ENCODE peak calls at places on chromosomes 12 and 14, in seven cellular contexts. A is testis, J is lower leg skin, Q is mucosa of descending colon, L is RWPE2, Z is tibial nerve, B is A549. C is an unnamed sample.

GRCh38 chr14:24150061-24150460 is 2.8 kb downstream of the RNF31 start:
- DNase-seq in A (no peak), J (no peak), Q (no peak), L (no peak), Z (no peak), B (no peak), C (no peak)

GRCh38 chr14:39988939-39989338 is 556.7 kb upstream of the FBXO33 start:
- DNase-seq in A (no peak), J (no peak), Q (no peak), L (no peak), Z (no peak), B (peak), C (no peak)

GRCh38 chr14:20381341-20381740 is 32.0 kb downstream of the TEP1 start:
- DNase-seq in A (no peak), J (no peak), Q (no peak), L (no peak), Z (no peak), B (no peak), C (no peak)

GRCh38 chr12:45966486-45966885 is 23.9 kb downstream of the SCAF11 start:
- DNase-seq in A (no peak), J (no peak), Q (no peak), L (no peak), Z (no peak), B (peak), C (peak)

GRCh38 chr12:98770230-98770629 is 125.1 kb downstream of the APAF1 start:
- DNase-seq in A (no peak), J (no peak), Q (no peak), L (no peak), Z (no peak), B (no peak), C (no peak)

GRCh38 chr12:34402228-34402898 is 380.1 kb downstream of the ALG10 start:
- DNase-seq in A (peak), J (peak), Q (peak), L (peak), Z (peak), B (no peak), C (no peak)

GRCh38 chr14:92510972-92511371 is 2.6 kb upstream of the RIN3 start:
- DNase-seq in A (no peak), J (no peak), Q (no peak), L (peak), Z (no peak), B (peak), C (no peak)

GRCh38 chr12:111411187-111411764 is 5.6 kb downstream of the SH2B3 start:
- DNase-seq in A (no peak), J (no peak), Q (no peak), L (no peak), Z (no peak), B (no peak), C (no peak)

GRCh38 chr12:12845794-12846243 is 32.7 kb downstream of the DDX47 start:
- DNase-seq in A (no peak), J (peak), Q (no peak), L (no peak), Z (no peak), B (no peak), C (no peak)

GRCh38 chr14:53032161-53032803 is 81.4 kb upstream of the FERMT2 start:
- DNase-seq in A (peak), J (no peak), Q (no peak), L (no peak), Z (no peak), B (peak), C (peak)

GRCh38 chr14:38839743-38840375 is 263.2 kb downstream of the SEC23A start:
- DNase-seq in A (no peak), J (no peak), Q (no peak), L (no peak), Z (no peak), B (peak), C (peak)

GRCh38 chr12:52434760-52435530 is 774 bp upstream of the KRT75 start:
- DNase-seq in A (no peak), J (peak), Q (no peak), L (peak), Z (no peak), B (no peak), C (no peak)

GRCh38 chr14:73227812-73228781 is 9.2 kb upstream of the PAPLN start:
- DNase-seq in A (peak), J (peak), Q (no peak), L (no peak), Z (no peak), B (peak), C (peak)

GRCh38 chr12:9721394-9722092 is 11.4 kb downstream of the CLECL1 start:
- DNase-seq in A (no peak), J (no peak), Q (no peak), L (no peak), Z (no peak), B (peak), C (peak)

GRCh38 chr12:33296529-33296928 is 143.1 kb downstream of the SYT10 start:
- DNase-seq in A (no peak), J (no peak), Q (no peak), L (no peak), Z (no peak), B (no peak), C (no peak)

GRCh38 chr14:104361101-104361591 is 218.4 kb upstream of the C14orf180 start:
- DNase-seq in A (no peak), J (peak), Q (peak), L (peak), Z (no peak), B (no peak), C (no peak)

GRCh38 chr12:62522984-62523383 is 56.4 kb downstream of the MON2 start:
- DNase-seq in A (no peak), J (no peak), Q (no peak), L (no peak), Z (no peak), B (peak), C (no peak)

GRCh38 chr12:121800694-121801600 is 2.9 kb upstream of the SETD1B start:
- DNase-seq in A (peak), J (peak), Q (peak), L (peak), Z (peak), B (peak), C (no peak)

GRCh38 chr12:68481181-68481941 is 129.3 kb upstream of the RAP1B start:
- DNase-seq in A (no peak), J (no peak), Q (no peak), L (no peak), Z (no peak), B (no peak), C (peak)

GRCh38 chr14:103528512-103529382 is at the start of gene TRMT61A:
- DNase-seq in A (peak), J (peak), Q (peak), L (no peak), Z (peak), B (peak), C (no peak)

GRCh38 chr12:118850244-118850825 is 131.0 kb upstream of the SRRM4 start:
- DNase-seq in A (peak), J (no peak), Q (no peak), L (no peak), Z (no peak), B (peak), C (no peak)
- TF ChIP-seq CTCF in A (peak), J (no peak), Q (peak), L (peak), Z (no peak), B (peak), C (peak)

GRCh38 chr12:24815087-24815423 is 133.8 kb downstream of the BCAT1 start:
- DNase-seq in A (no peak), J (no peak), Q (no peak), L (no peak), Z (no peak), B (no peak), C (no peak)
- H3K4me3 ChIP-seq in A (no peak), J (no peak), Q (no peak), L (no peak), Z (no peak), B (no peak), C (no peak)

DNA sequence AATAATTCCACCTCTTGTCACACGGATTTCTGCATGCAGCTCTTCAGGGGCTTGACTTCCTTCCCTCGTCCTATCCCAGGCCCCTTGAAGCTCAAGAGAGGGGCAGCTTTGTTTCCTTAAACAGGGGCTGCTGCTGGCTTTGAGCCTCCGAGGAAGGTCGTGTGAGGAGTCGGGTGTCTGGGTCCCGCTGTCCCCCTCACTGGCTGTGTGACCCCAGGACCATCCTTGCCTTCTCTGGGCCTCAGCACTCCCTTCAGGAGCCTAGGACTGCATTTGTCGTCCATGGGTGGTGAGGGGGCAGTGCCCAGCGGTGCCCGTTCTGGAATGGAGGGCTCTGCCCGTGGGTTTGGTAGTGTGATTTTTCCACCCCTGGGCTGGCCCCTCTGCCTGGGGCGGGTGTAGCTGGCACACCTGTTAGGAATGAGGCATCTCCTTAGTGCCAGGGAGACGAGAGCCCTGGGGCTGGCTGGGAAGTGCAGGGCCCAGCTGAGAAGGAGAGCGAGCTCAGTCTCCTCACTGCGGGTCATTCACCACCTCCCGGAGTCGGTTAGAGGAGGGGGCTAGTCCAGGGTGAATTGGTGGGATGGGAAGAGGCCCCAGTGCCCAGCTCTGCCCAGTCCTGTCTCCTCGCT is 60.8 kb downstream of the TSPAN9 start:
- DNase-seq in A (no peak), J (no peak), Q (no peak), L (no peak), Z (no peak), B (no peak), C (no peak)
- TF ChIP-seq CTCF in A (no peak), J (no peak), Q (no peak), L (no peak), Z (no peak), B (no peak), C (no peak)

DNA sequence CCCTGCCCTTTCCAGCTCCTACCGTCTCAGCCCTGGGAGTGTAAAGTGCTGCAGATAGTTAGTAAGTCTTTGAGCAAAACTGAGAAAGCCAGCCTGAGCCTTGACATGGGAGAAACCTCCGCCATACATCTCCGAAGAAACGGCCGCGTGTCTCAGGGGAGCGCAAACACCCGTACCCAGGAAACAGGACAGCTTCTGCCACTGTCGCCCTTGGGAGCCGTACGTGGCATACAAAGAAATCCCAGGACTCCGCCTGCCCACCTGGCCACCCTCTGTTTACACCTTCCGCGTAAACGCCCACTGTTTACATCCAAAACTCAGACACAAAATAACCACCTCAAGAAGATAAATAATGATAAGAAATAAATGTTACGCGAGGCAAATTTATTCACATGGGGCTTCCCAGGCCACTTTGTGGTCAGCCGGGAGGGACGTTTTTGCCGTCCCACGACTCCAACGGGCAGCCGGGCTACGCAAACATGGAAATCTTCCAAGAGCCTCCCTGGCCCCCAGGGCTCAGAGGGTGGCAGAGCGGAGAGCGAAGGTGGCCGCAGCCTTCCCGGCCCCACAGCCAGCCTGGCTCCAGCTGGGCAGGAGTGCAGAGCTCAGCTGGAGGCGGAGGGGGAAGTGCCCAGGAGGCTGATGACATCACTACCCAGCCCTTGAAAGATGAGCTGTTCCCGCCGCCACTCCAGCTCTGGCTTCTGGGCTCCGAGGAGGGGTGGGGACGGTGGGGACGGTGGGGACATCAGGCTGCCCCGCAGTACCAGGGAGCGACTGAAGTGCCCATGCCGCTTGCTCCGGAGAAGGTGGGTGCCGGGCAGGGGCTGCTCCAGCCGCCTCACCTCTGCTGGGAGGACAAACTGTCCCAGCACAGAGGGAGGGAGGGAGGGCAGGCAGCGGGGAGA is at the start of gene BDKRB2:
- DNase-seq in A (peak), J (peak), Q (peak), L (peak), Z (peak), B (peak), C (no peak)
- H3K4me3 ChIP-seq in A (peak), J (peak), Q (peak), L (peak), Z (peak), B (peak), C (peak)

DNA sequence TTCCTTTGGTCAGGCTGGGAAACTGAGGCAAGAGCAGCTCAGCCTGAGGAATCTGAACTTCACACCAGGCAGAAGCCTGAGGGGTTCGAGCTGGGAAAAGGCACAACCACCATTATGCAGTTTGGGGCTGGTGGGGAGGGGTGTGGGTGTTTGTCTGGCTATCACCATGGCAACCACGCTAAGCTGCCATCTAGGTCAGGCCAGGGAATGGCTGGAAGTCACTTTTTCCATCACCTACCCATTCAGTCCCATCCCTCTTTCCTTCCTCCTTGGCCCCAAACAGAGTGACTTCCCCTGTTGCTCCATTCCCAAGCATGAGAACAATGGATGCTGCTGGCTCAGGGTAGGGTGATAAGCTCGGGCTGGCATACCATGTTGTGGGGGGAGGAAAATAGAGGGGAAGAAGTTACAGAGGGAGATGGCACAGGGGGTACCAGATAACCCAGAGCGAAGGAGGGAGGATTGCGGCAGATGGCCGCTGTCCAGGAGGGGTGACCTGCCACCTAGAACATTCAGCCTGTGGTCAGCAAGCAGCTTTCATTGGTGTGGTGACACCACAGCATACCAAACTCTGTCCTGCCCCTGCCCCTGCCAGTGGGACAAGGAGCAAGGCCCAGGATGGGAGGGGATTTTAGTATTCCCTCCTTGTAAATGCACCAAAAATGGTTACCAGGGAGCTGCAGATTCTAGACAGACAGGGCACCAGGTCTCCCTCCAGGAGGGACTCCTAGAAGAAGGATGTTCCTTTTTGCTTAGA is 36.4 kb upstream of the PLEKHG6 start:
- DNase-seq in A (peak), J (no peak), Q (no peak), L (no peak), Z (no peak), B (no peak), C (no peak)
- TF ChIP-seq CTCF in A (no peak), J (no peak), Q (no peak), L (no peak), Z (no peak), B (no peak), C (no peak)

GRCh38 chr12:124685689-124685993 is 118.2 kb upstream of the NCOR2 start:
- DNase-seq in A (no peak), J (no peak), Q (no peak), L (no peak), Z (no peak), B (no peak), C (no peak)
- H3K4me3 ChIP-seq in A (no peak), J (no peak), Q (no peak), L (no peak), Z (no peak), B (no peak), C (peak)

GRCh38 chr12:6276247-6276887 is 34.1 kb upstream of the PLEKHG6 start:
- DNase-seq in A (no peak), J (no peak), Q (no peak), L (no peak), Z (no peak), B (no peak), C (no peak)
- TF ChIP-seq CTCF in A (no peak), J (no peak), Q (no peak), L (no peak), Z (no peak), B (no peak), C (no peak)

GRCh38 chr14:21539154-21539940 is 13.2 kb upstream of the SALL2 start:
- DNase-seq in A (no peak), J (no peak), Q (no peak), L (no peak), Z (no peak), B (no peak), C (no peak)

GRCh38 chr14:21537088-21537424 is 10.9 kb upstream of the SALL2 start:
- DNase-seq in A (no peak), J (no peak), Q (no peak), L (no peak), Z (no peak), B (no peak), C (no peak)

GRCh38 chr14:21534576-21534975 is 8.4 kb upstream of the SALL2 start:
- DNase-seq in A (no peak), J (no peak), Q (no peak), L (no peak), Z (no peak), B (no peak), C (no peak)

GRCh38 chr14:21536395-21537087 is 10.4 kb upstream of the SALL2 start:
- DNase-seq in A (no peak), J (peak), Q (no peak), L (no peak), Z (no peak), B (no peak), C (no peak)

DNA sequence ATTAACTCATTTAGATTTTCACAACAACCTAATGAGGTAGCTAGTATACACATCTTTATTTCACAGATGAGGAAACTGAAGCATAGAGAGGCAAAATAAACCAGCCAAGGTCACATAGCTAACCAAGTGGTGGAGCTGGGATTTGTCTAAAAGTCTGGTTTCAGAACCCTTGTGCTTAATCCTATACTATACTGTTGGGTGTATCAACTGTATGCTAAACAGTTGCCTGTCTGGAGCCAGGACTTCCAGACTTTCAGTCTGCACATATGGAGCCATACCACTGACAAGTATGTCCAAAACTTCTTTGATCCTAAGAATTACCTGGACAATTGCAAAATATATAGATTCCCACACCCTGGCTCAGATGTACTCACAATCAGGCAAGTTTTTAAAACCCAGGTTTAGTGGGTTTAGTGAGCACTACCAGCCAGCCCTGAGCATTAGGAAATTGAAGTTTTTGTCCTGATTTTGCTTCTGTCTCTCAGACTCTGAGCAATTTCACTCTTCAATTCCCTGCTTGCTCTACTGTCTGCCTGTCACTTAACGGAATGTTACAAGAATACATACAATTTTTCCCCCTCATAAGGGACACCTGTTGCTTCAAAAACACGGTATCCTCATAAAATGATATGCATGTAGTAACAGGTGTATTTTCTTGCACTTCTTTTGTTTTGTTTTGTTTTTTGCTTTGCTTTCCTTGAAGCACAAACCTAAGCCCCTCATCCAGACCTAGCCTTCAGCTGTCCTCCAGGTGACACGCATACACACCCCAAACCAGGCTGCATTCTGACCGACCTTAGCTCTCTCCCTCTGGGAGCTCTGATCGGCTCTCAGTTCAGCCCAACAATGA is 9.6 kb upstream of the SALL2 start:
- DNase-seq in A (no peak), J (no peak), Q (no peak), L (no peak), Z (no peak), B (no peak), C (no peak)
- H3K4me3 ChIP-seq in A (peak), J (no peak), Q (no peak), L (no peak), Z (no peak), B (no peak), C (no peak)